ENCODE peak calls at places on chromosome 17, in seven cellular contexts. G is left cardiac atrium; M is BE2C; B is RPMI8226; E is heart right ventricle; V is activated T-cell treated with anti-CD3 and anti-CD28 coated beads for 1 hour; R is CD4-positive, alpha-beta T cell. P is an unnamed sample.

GRCh38 chr17:57915980-57916757 is 39.0 kb downstream of the CUEDC1 start:
- DNase-seq in G (no peak), M (no peak), B (no peak), E (no peak), V (no peak), R (no peak), P (no peak)

GRCh38 chr17:63954402-63955063 is 18.2 kb downstream of the SCN4A start:
- DNase-seq in G (no peak), M (no peak), B (peak), E (no peak), V (no peak), R (no peak), P (no peak)

GRCh38 chr17:40351185-40352043 is 13.1 kb downstream of the GJD3 start:
- DNase-seq in G (no peak), M (peak), B (no peak), E (no peak), V (no peak), R (no peak), P (no peak)

GRCh38 chr17:7177954-7178477 is 1.2 kb downstream of the ASGR1 start:
- DNase-seq in G (no peak), M (no peak), B (no peak), E (no peak), V (no peak), R (no peak), P (peak)

GRCh38 chr17:73553311-73553710 is 90.9 kb downstream of the SDK2 start:
- DNase-seq in G (no peak), M (no peak), B (no peak), E (no peak), V (no peak), R (no peak), P (no peak)

GRCh38 chr17:59839646-59840328 is 53.0 kb downstream of the TUBD1 start:
- DNase-seq in G (no peak), M (no peak), B (no peak), E (no peak), V (no peak), R (no peak), P (no peak)

GRCh38 chr17:36641877-36642845 is 40.8 kb downstream of the MRM1 start:
- DNase-seq in G (no peak), M (peak), B (no peak), E (no peak), V (no peak), R (no peak), P (peak)

GRCh38 chr17:32783602-32784001 is 93.3 kb downstream of the MYO1D start:
- DNase-seq in G (no peak), M (no peak), B (peak), E (no peak), V (no peak), R (no peak), P (peak)

GRCh38 chr17:16120937-16121336 is 94.4 kb downstream of the NCOR1 start:
- DNase-seq in G (no peak), M (no peak), B (no peak), E (no peak), V (no peak), R (no peak), P (no peak)

GRCh38 chr17:73430848-73431247 is 119.0 kb upstream of the CDC42EP4 start:
- DNase-seq in G (no peak), M (no peak), B (peak), E (no peak), V (no peak), R (no peak), P (no peak)

GRCh38 chr17:61235821-61236197 is 163.8 kb upstream of the TBX2 start:
- DNase-seq in G (no peak), M (no peak), B (no peak), E (no peak), V (no peak), R (no peak), P (no peak)

GRCh38 chr17:32486701-32487459 is at the start of gene CDK5R1:
- DNase-seq in G (peak), M (peak), B (peak), E (peak), V (peak), R (peak), P (peak)

GRCh38 chr17:63542942-63543821 is 7.1 kb upstream of the DCAF7 start:
- DNase-seq in G (no peak), M (no peak), B (peak), E (no peak), V (no peak), R (no peak), P (peak)

GRCh38 chr17:80349437-80350160 is 65.4 kb upstream of the ENDOV start:
- DNase-seq in G (no peak), M (no peak), B (no peak), E (no peak), V (no peak), R (no peak), P (no peak)

GRCh38 chr17:3647769-3648540 is 11.4 kb downstream of the CTNS start:
- DNase-seq in G (peak), M (peak), B (peak), E (peak), V (peak), R (peak), P (peak)

GRCh38 chr17:50961282-50962220 is 95.4 kb upstream of the TOB1 start:
- DNase-seq in G (no peak), M (peak), B (no peak), E (no peak), V (no peak), R (no peak), P (peak)

GRCh38 chr17:38562215-38562569 is 43.6 kb downstream of the SRCIN1 start:
- DNase-seq in G (no peak), M (no peak), B (no peak), E (no peak), V (no peak), R (no peak), P (no peak)

GRCh38 chr17:34368455-34369195 is 5.6 kb upstream of the CCL1 start:
- DNase-seq in G (no peak), M (no peak), B (no peak), E (no peak), V (no peak), R (no peak), P (no peak)

GRCh38 chr17:50101346-50102163 is 6.4 kb downstream of the PDK2 start:
- DNase-seq in G (peak), M (peak), B (no peak), E (peak), V (no peak), R (no peak), P (no peak)